ENCODE peak calls at places on chromosomes 1 and 21, in eight cellular contexts. M is uterus, D is GM23338, X is upper lobe of right lung, S is mesendoderm, H is Karpas-422, Z is ovary, P is mammary epithelial cell. G is an unnamed sample. For H3K4me1, the result is how much of the 10 kb centered on the place peaks cover.

GRCh38 chr1:235642021-235642942 is 7.3 kb downstream of the GNG4 start:
- DNase-seq in P (peak), X (no peak), D (peak), Z (peak), S (peak), M (no peak), H (no peak), G (no peak)

GRCh38 chr1:41898191-41898713 is 20.5 kb downstream of the HIVEP3 start:
- DNase-seq in H (no peak), X (no peak), P (no peak), Z (no peak), S (peak), M (peak), D (no peak), G (no peak)

GRCh38 chr1:152495066-152495675 is 15.4 kb upstream of the LCE5A start:
- DNase-seq in X (no peak), Z (no peak), S (peak), H (peak), P (no peak), M (no peak), D (peak), G (no peak)

GRCh38 chr1:58885998-58886397 is 102.2 kb upstream of the JUN start:
- DNase-seq in S (no peak), P (no peak), H (no peak), X (no peak), M (no peak), D (no peak), Z (no peak), G (peak)

GRCh38 chr1:158146165-158146564 is 34.5 kb upstream of the CD1D start:
- DNase-seq in M (no peak), D (no peak), P (peak), X (no peak), S (no peak), H (no peak), Z (no peak), G (no peak)

GRCh38 chr1:154478639-154479038 is 23.4 kb upstream of the TDRD10 start:
- DNase-seq in H (peak), X (no peak), D (peak), Z (no peak), M (no peak), S (no peak), P (peak), G (no peak)

GRCh38 chr1:163796394-163796821 is 474.7 kb downstream of the NUF2 start:
- DNase-seq in M (no peak), X (no peak), S (peak), Z (peak), H (no peak), P (peak), D (no peak), G (no peak)

GRCh38 chr1:211323156-211324063 is 3.2 kb upstream of the TRAF5 start:
- DNase-seq in X (no peak), D (peak), M (peak), S (peak), Z (no peak), P (peak), H (peak), G (no peak)

GRCh38 chr1:11731719-11732283 is 4.1 kb upstream of the AGTRAP start:
- DNase-seq in D (peak), Z (peak), X (peak), M (peak), S (peak), H (no peak), P (peak), G (peak)

GRCh38 chr1:9317072-9317471 is 24.4 kb downstream of the SPSB1 start:
- DNase-seq in H (no peak), M (no peak), Z (no peak), P (no peak), D (no peak), S (no peak), X (no peak), G (no peak)

GRCh38 chr1:151908228-151908691 is 1.1 kb downstream of the THEM4 start:
- DNase-seq in X (no peak), H (peak), P (no peak), D (peak), M (no peak), Z (no peak), S (peak), G (no peak)

GRCh38 chr1:16068356-16069270 is 4.8 kb downstream of the FAM131C start:
- DNase-seq in Z (peak), M (no peak), S (no peak), X (no peak), P (peak), H (no peak), D (no peak), G (peak)

GRCh38 chr1:84698718-84699117 is 8.5 kb upstream of the SSX2IP start:
- DNase-seq in D (no peak), M (no peak), S (no peak), H (no peak), X (no peak), P (peak), Z (no peak), G (no peak)

GRCh38 chr1:197234581-197234980 is 33.5 kb upstream of the CRB1 start:
- DNase-seq in D (no peak), P (no peak), S (no peak), H (no peak), M (no peak), Z (no peak), X (no peak), G (no peak)

GRCh38 chr1:221939598-221939997 is 197.7 kb upstream of the DUSP10 start:
- DNase-seq in M (no peak), D (no peak), H (peak), Z (no peak), S (no peak), P (no peak), X (no peak), G (no peak)

GRCh38 chr1:226066415-226067077 is 4.0 kb downstream of the H3-3A start:
- DNase-seq in H (no peak), X (no peak), P (peak), M (no peak), D (no peak), Z (no peak), S (peak), G (no peak)

GRCh38 chr1:154627247-154628121 is 19.5 kb upstream of the ADAR start:
- DNase-seq in D (peak), Z (peak), S (peak), H (peak), P (peak), M (peak), X (peak), G (peak)

GRCh38 chr1:241579434-241579833 is 47.3 kb downstream of the KMO start:
- DNase-seq in M (no peak), D (no peak), X (peak), S (no peak), Z (no peak), H (no peak), P (peak), G (no peak)

GRCh38 chr1:9207715-9208114 is 26.9 kb upstream of the H6PD start:
- DNase-seq in Z (no peak), M (no peak), H (no peak), P (no peak), S (no peak), D (no peak), X (no peak), G (no peak)

GRCh38 chr1:93495911-93496310 is 48.0 kb downstream of the FNBP1L start:
- DNase-seq in S (no peak), Z (no peak), P (no peak), D (no peak), X (no peak), H (no peak), M (no peak), G (no peak)

GRCh38 chr1:1437904-1438376 is 2.5 kb downstream of the VWA1 start:
- DNase-seq in D (no peak), P (no peak), S (no peak), Z (no peak), M (no peak), X (peak), H (no peak), G (no peak)

GRCh38 chr1:117615474-117615873 is 9.6 kb downstream of the TENT5C start:
- DNase-seq in Z (no peak), P (no peak), X (no peak), S (no peak), M (no peak), H (no peak), D (no peak), G (no peak)

GRCh38 chr1:16141573-16142336 is 14.1 kb downstream of the EPHA2 start:
- DNase-seq in M (peak), H (no peak), Z (peak), S (no peak), P (no peak), X (no peak), D (no peak), G (no peak)

GRCh38 chr1:11740258-11741192 is 4.6 kb downstream of the AGTRAP start:
- DNase-seq in P (no peak), X (no peak), S (peak), M (no peak), H (no peak), Z (no peak), D (no peak), G (no peak)

GRCh38 chr21:17257784-17258183 is 255.1 kb upstream of the CXADR start:
- DNase-seq in S (no peak), M (no peak), X (no peak), H (no peak), D (no peak), P (peak), Z (no peak), G (no peak)

GRCh38 chr1:241532173-241532553 is at the start of gene KMO:
- DNase-seq in S (no peak), M (no peak), Z (no peak), D (no peak), X (no peak), P (peak), H (no peak), G (no peak)

GRCh38 chr1:171877711-171878110 is 36.4 kb downstream of the DNM3 start:
- DNase-seq in H (no peak), M (no peak), D (no peak), P (peak), S (no peak), X (no peak), Z (no peak), G (no peak)

GRCh38 chr1:19863804-19864203 is 18.4 kb upstream of the OTUD3 start:
- DNase-seq in D (no peak), X (no peak), P (peak), S (no peak), M (no peak), Z (no peak), H (no peak), G (no peak)

GRCh38 chr1:239056940-239057339 is 329.4 kb upstream of the CHRM3 start:
- DNase-seq in H (no peak), M (peak), P (no peak), X (no peak), S (peak), D (peak), Z (no peak), G (no peak)

GRCh38 chr1:164774819-164775654 is 216.1 kb downstream of the PBX1 start:
- DNase-seq in Z (no peak), P (no peak), S (peak), D (no peak), M (peak), H (no peak), X (no peak), G (no peak)

GRCh38 chr21:38327984-38328383 is 71.2 kb downstream of the KCNJ15 start:
- DNase-seq in S (no peak), Z (no peak), X (no peak), D (no peak), H (no peak), P (no peak), M (no peak), G (no peak)

GRCh38 chr1:206105612-206106011 is 11.6 kb downstream of the AVPR1B start:
- DNase-seq in P (peak), D (no peak), Z (no peak), S (no peak), X (no peak), M (no peak), H (no peak), G (no peak)

GRCh38 chr1:2596530-2597333 is 10.2 kb downstream of the PRXL2B start:
- DNase-seq in P (no peak), Z (no peak), S (no peak), M (no peak), H (no peak), D (no peak), X (peak), G (no peak)

GRCh38 chr1:113616201-113616600 is 143.1 kb downstream of the PHTF1 start:
- DNase-seq in S (peak), P (no peak), Z (no peak), D (no peak), X (no peak), M (no peak), H (no peak), G (no peak)

GRCh38 chr1:80457409-80457808 is 1343.3 kb upstream of the ADGRL2 start:
- DNase-seq in P (peak), D (peak), X (no peak), S (peak), H (no peak), Z (no peak), M (no peak), G (no peak)

GRCh38 chr1:235136111-235136510 is 7.5 kb upstream of the TOMM20 start:
- DNase-seq in M (no peak), P (no peak), X (no peak), H (no peak), S (no peak), Z (no peak), D (no peak), G (no peak)

GRCh38 chr1:223331929-223332328 is 32.0 kb downstream of the SUSD4 start:
- DNase-seq in S (no peak), M (no peak), D (no peak), Z (no peak), P (peak), H (no peak), X (no peak), G (no peak)

GRCh38 chr1:180027949-180028445 is 73.4 kb downstream of the CEP350 start:
- DNase-seq in X (no peak), H (no peak), S (no peak), Z (no peak), D (no peak), P (peak), M (no peak), G (no peak)
- H3K4me1 ChIP-seq in X (under half), H (under half), S (under half), Z (under half), D (under half), P (under half), M (under half), G (under half)

GRCh38 chr21:31570824-31571425 is 88.6 kb upstream of the SOD1 start:
- DNase-seq in Z (no peak), M (no peak), H (no peak), X (no peak), S (no peak), D (no peak), P (no peak), G (no peak)
- H3K4me3 ChIP-seq in Z (no peak), M (no peak), H (no peak), X (no peak), S (no peak), D (no peak), P (no peak), G (no peak)

GRCh38 chr1:53604291-53604919 is 134.6 kb downstream of the GLIS1 start:
- DNase-seq in X (no peak), D (no peak), S (no peak), M (no peak), H (no peak), Z (no peak), P (no peak), G (no peak)

GRCh38 chr1:53608676-53609075 is 130.3 kb downstream of the GLIS1 start:
- DNase-seq in Z (no peak), S (peak), M (peak), X (no peak), P (no peak), H (no peak), D (no peak), G (no peak)

GRCh38 chr1:53605181-53605580 is 133.8 kb downstream of the GLIS1 start:
- DNase-seq in X (peak), D (no peak), P (no peak), H (no peak), S (no peak), M (no peak), Z (no peak), G (no peak)

GRCh38 chr1:53606197-53607095 is 132.5 kb downstream of the GLIS1 start:
- DNase-seq in X (peak), Z (no peak), M (peak), S (peak), P (no peak), D (peak), H (no peak), G (peak)

GRCh38 chr1:53608071-53608470 is 130.9 kb downstream of the GLIS1 start:
- DNase-seq in X (peak), D (no peak), S (no peak), H (no peak), P (no peak), Z (no peak), M (peak), G (no peak)
- H3K4me1 ChIP-seq in X (under half), D (under half), S (under half), H (under half), P (under half), Z (under half), M (under half), G (under half)

GRCh38 chr1:57422271-57423134 is 1.4 kb downstream of the DAB1 start:
- DNase-seq in X (no peak), M (no peak), D (peak), P (no peak), S (peak), H (no peak), Z (peak), G (no peak)

GRCh38 chr1:57424231-57425027 is 569 bp upstream of the DAB1 start:
- DNase-seq in S (peak), H (no peak), M (no peak), P (no peak), X (peak), D (peak), Z (peak), G (no peak)

GRCh38 chr1:57423135-57424131 is at the start of gene DAB1:
- DNase-seq in D (peak), X (no peak), S (peak), P (peak), Z (peak), H (no peak), M (no peak), G (no peak)

GRCh38 chr1:57421366-57421765 is 2.5 kb downstream of the DAB1 start:
- DNase-seq in S (peak), D (peak), M (no peak), P (no peak), X (no peak), Z (no peak), H (no peak), G (no peak)
- H3K4me3 ChIP-seq in S (no peak), D (peak), M (no peak), P (no peak), X (no peak), Z (no peak), H (no peak), G (no peak)

GRCh38 chr1:247407978-247408560 is 7.9 kb upstream of the NLRP3 start:
- DNase-seq in D (no peak), P (no peak), S (no peak), X (no peak), M (no peak), H (no peak), Z (no peak), G (no peak)
- H3K4me1 ChIP-seq in D (under half), P (under half), S (under half), X (under half), M (under half), H (under half), Z (under half), G (under half)

DNA sequence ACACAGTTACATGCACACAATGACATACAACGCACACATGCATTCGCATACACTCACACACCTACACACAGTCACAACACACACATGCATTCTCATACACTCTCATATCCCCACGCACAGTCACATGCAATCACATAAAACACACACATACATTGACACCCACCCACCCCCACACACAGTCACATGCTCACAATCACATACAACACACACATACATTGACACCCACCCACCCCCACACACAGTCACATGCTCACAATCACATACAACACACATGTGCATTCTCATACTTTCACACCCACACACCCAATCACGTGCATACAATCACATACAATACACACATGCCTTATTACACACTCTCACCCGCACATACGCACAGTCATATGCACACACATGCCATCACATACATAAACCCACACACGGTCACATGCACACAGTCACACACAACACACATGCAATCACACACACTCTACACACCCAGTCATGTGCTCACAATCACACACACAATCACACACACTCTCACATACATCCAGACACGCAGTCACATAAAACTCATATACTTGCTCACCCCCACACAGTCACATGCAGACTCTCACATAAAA is 134.3 kb downstream of the CASZ1 start:
- DNase-seq in X (no peak), P (no peak), H (no peak), D (no peak), M (no peak), Z (no peak), S (no peak), G (no peak)
- H3K4me3 ChIP-seq in X (no peak), P (no peak), H (no peak), D (no peak), M (no peak), Z (no peak), S (no peak), G (no peak)

DNA sequence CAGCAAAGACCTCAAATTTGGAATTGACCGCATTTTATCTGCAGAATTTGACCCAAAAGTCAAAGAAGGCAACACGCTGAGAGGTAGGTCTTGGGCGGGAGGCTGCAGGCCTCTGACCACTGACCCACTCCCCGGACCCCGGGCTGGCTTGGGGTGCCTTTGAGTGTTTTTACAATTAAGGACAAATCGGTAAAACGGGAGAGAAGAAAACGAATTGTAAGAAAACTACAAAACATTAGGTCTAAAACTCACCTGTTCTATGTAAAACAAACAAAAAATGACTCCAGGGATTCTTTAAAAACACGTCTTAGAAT is 1.1 kb downstream of the HLX start:
- DNase-seq in Z (no peak), P (no peak), H (no peak), X (no peak), M (no peak), S (no peak), D (no peak), G (no peak)
- H3K4me1 ChIP-seq in Z (under half), P (under half), H (under half), X (under half), M (under half), S (under half), D (half or more), G (under half)

G was measured in gastrocnemius medialis.